ENCODE peak calls at places on chromosomes 3 and 15, in seven cellular contexts. P, A, B, R, U, K and H are unnamed samples.
A peak's percentile ranks its signal among the peaks of the same experiment; 100 is the strongest.

GRCh38 chr3:64449026-64449425 is 223.8 kb upstream of the PRICKLE2 start:
- DNase-seq in P (no peak), U (no peak), K (no peak), R (no peak), B (no peak), A (no peak), H (no peak)

GRCh38 chr3:188244395-188244861 is 90.5 kb downstream of the LPP start:
- DNase-seq in P (no peak), A (peak; percentile 73), U (no peak), R (no peak), K (no peak), B (no peak), H (peak; percentile 54)

GRCh38 chr15:74843891-74844299 is 939 bp upstream of the ULK3 start:
- DNase-seq in U (no peak), B (no peak), P (no peak), R (no peak), A (no peak), K (no peak), H (no peak)

GRCh38 chr3:64650710-64651109 is 37.1 kb downstream of the ADAMTS9 start:
- DNase-seq in P (no peak), K (no peak), B (no peak), R (no peak), A (no peak), U (no peak), H (no peak)

GRCh38 chr15:65414841-65415621 is 7.7 kb downstream of the IGDCC4 start:
- DNase-seq in B (peak; percentile 97), U (no peak), R (peak; percentile 39), P (peak; percentile 65), A (no peak), K (no peak), H (peak; percentile 94)

GRCh38 chr3:122679085-122679466 is 1.6 kb upstream of the PARP14 start:
- DNase-seq in R (peak; percentile 87), K (peak; percentile 55), U (peak; percentile 72), B (peak; percentile 86), P (peak; percentile 74), A (no peak), H (peak; percentile 89)

GRCh38 chr3:125683067-125683844 is 88.0 kb upstream of the OSBPL11 start:
- DNase-seq in R (peak; percentile 23), K (no peak), P (peak; percentile 28), U (no peak), A (no peak), B (no peak), H (no peak)

GRCh38 chr3:12944849-12945248 is 103.5 kb upstream of the RPL32 start:
- DNase-seq in U (no peak), A (no peak), R (no peak), K (no peak), P (no peak), B (peak; percentile 32), H (no peak)

GRCh38 chr3:129413687-129414506 is 14.5 kb downstream of the EFCAB12 start:
- DNase-seq in B (no peak), U (no peak), R (peak; percentile 72), K (peak; percentile 88), A (peak; percentile 89), P (no peak), H (no peak)

GRCh38 chr3:150348500-150348899 is 59.6 kb upstream of the TSC22D2 start:
- DNase-seq in B (no peak), A (peak; percentile 98), K (no peak), R (no peak), U (no peak), P (no peak), H (peak; percentile 64)

GRCh38 chr3:177624523-177625495 is 427.5 kb upstream of the TBL1XR1 start:
- DNase-seq in U (no peak), R (no peak), K (no peak), A (no peak), B (no peak), P (no peak), H (no peak)

GRCh38 chr3:179599531-179599930 is 4.9 kb downstream of the MRPL47 start:
- DNase-seq in K (no peak), R (no peak), P (no peak), U (no peak), A (no peak), B (no peak), H (no peak)

GRCh38 chr3:35651888-35652287 is 12.6 kb downstream of the ARPP21 start:
- DNase-seq in A (no peak), U (no peak), B (no peak), K (no peak), R (no peak), P (no peak), H (no peak)

GRCh38 chr3:193488741-193489140 is 66.0 kb downstream of the ATP13A4 start:
- DNase-seq in R (no peak), K (no peak), B (no peak), U (no peak), A (no peak), P (no peak), H (no peak)

GRCh38 chr3:13561376-13561775 is 12.5 kb downstream of the FBLN2 start:
- DNase-seq in A (no peak), P (no peak), R (no peak), U (no peak), K (no peak), B (no peak), H (no peak)

GRCh38 chr3:146156060-146156459 is 4.9 kb downstream of the PLOD2 start:
- DNase-seq in P (no peak), A (no peak), B (no peak), R (no peak), U (no peak), K (no peak), H (no peak)
- H3K27ac ChIP-seq in P (peak overlapping the region; percentile 7), A (no peak overlapping the region), B (no peak overlapping the region), R (peak overlapping the region; percentile 74), U (no peak overlapping the region), K (no peak overlapping the region), H (no peak overlapping the region)

GRCh38 chr15:53739187-53739586 is 20.3 kb downstream of the WDR72 start:
- DNase-seq in R (no peak), P (no peak), A (no peak), U (no peak), B (no peak), K (no peak), H (no peak)

DNA sequence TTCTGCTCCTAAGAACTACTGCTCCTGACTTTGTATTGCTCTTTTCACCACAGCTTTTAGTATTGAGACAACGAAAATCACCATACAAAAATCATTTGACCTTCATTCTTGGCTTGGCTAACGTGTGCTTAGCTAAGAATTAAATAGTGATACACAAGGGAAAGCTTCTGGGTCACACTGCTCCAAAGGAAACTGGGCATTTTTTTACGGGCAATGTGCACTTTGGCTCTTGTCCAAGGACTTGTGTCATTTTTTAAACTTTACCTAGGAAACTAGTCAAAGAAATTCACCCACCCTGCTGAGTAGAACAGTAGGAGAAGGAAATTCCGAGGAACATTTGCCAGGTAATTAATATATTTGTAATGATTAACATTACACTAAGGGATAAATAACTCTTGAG is 19.8 kb downstream of the WDR72 start:
- DNase-seq in A (no peak), K (no peak), B (no peak), R (no peak), P (no peak), U (no peak), H (no peak)
- H3K27ac ChIP-seq in A (no peak overlapping the region), K (no peak overlapping the region), B (no peak overlapping the region), R (no peak overlapping the region), P (no peak overlapping the region), U (no peak overlapping the region), H (no peak overlapping the region)

GRCh38 chr3:124107074-124107473 is 115.2 kb upstream of the ROPN1 start:
- DNase-seq in K (no peak), A (no peak), P (no peak), B (no peak), U (no peak), R (no peak), H (no peak)
- H3K27ac ChIP-seq in K (no peak overlapping the region), A (no peak overlapping the region), P (no peak overlapping the region), B (no peak overlapping the region), U (no peak overlapping the region), R (no peak overlapping the region), H (no peak overlapping the region)

GRCh38 chr15:31474059-31474868 is 147.6 kb downstream of the KLF13 start:
- DNase-seq in R (peak; percentile 4), U (no peak), B (no peak), P (no peak), A (no peak), K (no peak), H (no peak)
- H3K27ac ChIP-seq in R (no peak overlapping the region), U (no peak overlapping the region), B (no peak overlapping the region), P (no peak overlapping the region), A (no peak overlapping the region), K (no peak overlapping the region), H (no peak overlapping the region)

DNA sequence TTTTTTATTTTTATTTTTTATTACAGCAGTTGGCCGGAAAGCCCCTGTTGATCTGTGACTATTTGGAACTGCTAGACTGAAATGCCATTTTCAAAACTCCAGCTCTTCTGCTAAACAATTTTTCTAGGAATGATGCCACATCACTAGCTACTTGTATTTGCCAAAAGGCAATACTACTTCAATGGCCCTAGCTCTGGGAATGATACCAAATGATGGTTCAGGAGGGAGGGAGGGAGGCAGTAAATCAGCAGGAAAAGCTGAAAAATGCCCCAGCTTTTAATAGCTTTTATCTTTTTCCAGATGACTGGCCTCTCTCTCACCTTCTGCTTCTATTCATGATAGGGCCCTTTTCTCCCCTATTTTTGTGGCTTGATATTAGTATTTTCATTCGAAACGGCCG is 2.6 kb upstream of the CHL1 start:
- DNase-seq in R (no peak), B (no peak), U (no peak), P (no peak), A (no peak), K (no peak), H (no peak)
- H3K27ac ChIP-seq in R (no peak overlapping the region), B (no peak overlapping the region), U (no peak overlapping the region), P (no peak overlapping the region), A (no peak overlapping the region), K (no peak overlapping the region), H (no peak overlapping the region)

DNA sequence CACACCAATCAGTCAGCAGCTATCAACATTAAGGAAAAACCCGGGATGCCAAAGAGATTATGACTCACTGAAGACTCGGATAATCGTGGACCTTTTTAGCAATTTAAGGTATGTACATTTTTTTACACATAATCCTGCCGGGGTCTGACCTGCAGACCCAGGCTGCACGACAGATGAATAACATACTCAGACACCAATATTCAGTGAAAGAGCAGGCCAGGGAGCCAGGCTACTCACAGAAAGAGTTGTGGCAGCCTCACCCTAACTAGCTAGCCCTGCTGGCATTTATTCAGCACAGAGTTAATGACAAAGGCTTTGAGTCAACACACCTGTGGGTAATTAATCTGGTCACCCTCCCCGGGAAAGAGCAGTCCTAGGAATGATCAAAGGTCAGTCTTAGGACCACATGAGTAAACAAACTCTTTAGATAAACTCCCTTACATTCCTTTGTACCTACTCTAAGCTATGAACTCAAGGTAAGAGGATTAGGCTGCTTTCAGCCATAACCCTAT is 727.5 kb downstream of the TBL1XR1 start:
- DNase-seq in P (no peak), A (peak; percentile 67), U (no peak), K (no peak), B (peak; percentile 25), R (no peak), H (no peak)
- H3K27ac ChIP-seq in P (no peak overlapping the region), A (no peak overlapping the region), U (no peak overlapping the region), K (no peak overlapping the region), B (no peak overlapping the region), R (no peak overlapping the region), H (no peak overlapping the region)

DNA sequence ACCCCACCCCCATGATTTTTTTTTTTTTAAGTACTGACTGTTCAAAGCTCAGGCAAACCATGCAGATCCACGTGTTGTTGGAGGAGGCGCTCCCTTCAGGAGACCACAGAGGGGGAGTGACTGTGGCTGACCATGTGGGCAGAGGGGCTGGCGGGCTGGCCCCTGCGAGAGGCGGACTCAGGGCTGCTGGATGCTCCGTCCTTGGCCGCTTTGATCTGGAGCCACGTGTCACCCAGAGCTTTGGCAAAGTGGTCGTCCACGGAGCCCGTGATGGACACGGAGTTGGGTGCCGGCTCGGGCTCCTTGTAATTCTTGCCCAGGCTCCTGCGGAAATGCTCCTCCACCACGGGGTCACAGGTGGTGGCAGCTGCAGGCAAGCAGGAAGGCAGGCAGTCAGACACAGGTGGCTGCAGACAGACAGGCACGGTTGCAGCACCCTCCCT is 85.2 kb downstream of the VGLL4 start:
- DNase-seq in R (no peak), B (no peak), K (no peak), P (peak; percentile 20), U (no peak), A (no peak), H (no peak)
- H3K27ac ChIP-seq in R (peak overlapping the region; percentile 37), B (no peak overlapping the region), K (peak overlapping the region; percentile 78), P (no peak overlapping the region), U (no peak overlapping the region), A (no peak overlapping the region), H (no peak overlapping the region)